ENCODE peak calls at places on chromosomes 6 and 20, in eight cellular contexts. E, Q, D, A, C, W, R and K are unnamed samples.
A peak's percentile ranks its signal among the peaks of the same experiment; 100 is the strongest.

GRCh38 chr6:30463242-30463641 is 26.1 kb upstream of the HLA-E start:
- DNase-seq in E (peak; percentile 46), Q (no peak), D (no peak), A (no peak), C (no peak), W (no peak), R (no peak), K (no peak)

GRCh38 chr20:23954008-23954745 is 34.4 kb downstream of the GGTLC1 start:
- DNase-seq in E (no peak), Q (no peak), D (no peak), A (no peak), C (no peak), W (no peak), R (no peak), K (no peak)

GRCh38 chr20:37108676-37109075 is 12.9 kb upstream of the RBL1 start:
- DNase-seq in E (no peak), Q (no peak), D (no peak), A (no peak), C (no peak), W (no peak), R (no peak), K (no peak)

GRCh38 chr6:40555092-40555491 is 32.1 kb downstream of the LRFN2 start:
- DNase-seq in E (no peak), Q (no peak), D (no peak), A (no peak), C (no peak), W (no peak), R (no peak), K (no peak)

GRCh38 chr6:72522735-72523141 is 99.1 kb upstream of the KCNQ5 start:
- DNase-seq in E (no peak), Q (no peak), D (peak; percentile 67), A (no peak), C (peak; percentile 64), W (no peak), R (peak; percentile 52), K (no peak)

GRCh38 chr6:38771111-38771694 is 56.1 kb downstream of the DNAH8 start:
- DNase-seq in E (no peak), Q (no peak), D (no peak), A (no peak), C (no peak), W (no peak), R (no peak), K (no peak)

GRCh38 chr6:39193201-39193791 is 36.0 kb downstream of the KCNK5 start:
- DNase-seq in E (no peak), Q (no peak), D (peak; percentile 76), A (no peak), C (peak; percentile 100), W (no peak), R (no peak), K (no peak)

GRCh38 chr6:108916026-108916689 is 67.9 kb downstream of the ARMC2 start:
- DNase-seq in E (no peak), Q (peak; percentile 72), D (no peak), A (no peak), C (no peak), W (no peak), R (no peak), K (no peak)

GRCh38 chr20:57671662-57672061 is 38.2 kb downstream of the PMEPA1 start:
- DNase-seq in E (no peak), Q (no peak), D (no peak), A (no peak), C (no peak), W (no peak), R (no peak), K (no peak)

GRCh38 chr6:2942916-2943563 is 28.3 kb downstream of the SERPINB6 start:
- DNase-seq in E (peak; percentile 5), Q (no peak), D (no peak), A (no peak), C (no peak), W (no peak), R (peak; percentile 48), K (no peak)

GRCh38 chr6:34238507-34239239 is 2.0 kb downstream of the HMGA1 start:
- DNase-seq in E (no peak), Q (no peak), D (peak; percentile 40), A (peak; percentile 36), C (peak; percentile 91), W (peak; percentile 58), R (no peak), K (no peak)

GRCh38 chr20:36173451-36173933 is 19.0 kb downstream of the EPB41L1 start:
- DNase-seq in E (no peak), Q (no peak), D (peak; percentile 94), A (no peak), C (peak; percentile 88), W (no peak), R (peak; percentile 18), K (no peak)

GRCh38 chr20:36468149-36469000 is 72.9 kb upstream of the MYL9 start:
- DNase-seq in E (peak; percentile 80), Q (no peak), D (no peak), A (no peak), C (peak; percentile 28), W (peak; percentile 90), R (no peak), K (no peak)

GRCh38 chr6:36627141-36627540 is 33.0 kb downstream of the SRSF3 start:
- DNase-seq in E (no peak), Q (no peak), D (no peak), A (peak; percentile 25), C (no peak), W (peak; percentile 51), R (no peak), K (no peak)

GRCh38 chr20:62595069-62595468 is 47.2 kb upstream of the SLCO4A1 start:
- DNase-seq in E (no peak), Q (no peak), D (no peak), A (no peak), C (no peak), W (no peak), R (no peak), K (no peak)

GRCh38 chr20:10309326-10309725 is 90.7 kb downstream of the SNAP25 start:
- DNase-seq in E (no peak), Q (no peak), D (no peak), A (no peak), C (no peak), W (no peak), R (no peak), K (no peak)

GRCh38 chr20:61500791-61501321 is 248.8 kb downstream of the CDH4 start:
- DNase-seq in E (no peak), Q (no peak), D (no peak), A (no peak), C (no peak), W (no peak), R (no peak), K (no peak)

GRCh38 chr20:55605594-55605993 is 399.7 kb downstream of the CBLN4 start:
- DNase-seq in E (no peak), Q (no peak), D (no peak), A (no peak), C (no peak), W (no peak), R (no peak), K (no peak)

GRCh38 chr6:6512711-6513110 is 75.8 kb upstream of the LY86 start:
- DNase-seq in E (no peak), Q (no peak), D (no peak), A (no peak), C (no peak), W (no peak), R (no peak), K (no peak)

GRCh38 chr6:26017567-26017966 is 55.0 kb downstream of the TRIM38 start:
- DNase-seq in E (peak; percentile 92), Q (peak; percentile 76), D (no peak), A (no peak), C (no peak), W (peak; percentile 92), R (no peak), K (no peak)

GRCh38 chr6:134750669-134751068 is 199.2 kb downstream of the ALDH8A1 start:
- DNase-seq in E (no peak), Q (no peak), D (no peak), A (no peak), C (no peak), W (no peak), R (no peak), K (no peak)

DNA sequence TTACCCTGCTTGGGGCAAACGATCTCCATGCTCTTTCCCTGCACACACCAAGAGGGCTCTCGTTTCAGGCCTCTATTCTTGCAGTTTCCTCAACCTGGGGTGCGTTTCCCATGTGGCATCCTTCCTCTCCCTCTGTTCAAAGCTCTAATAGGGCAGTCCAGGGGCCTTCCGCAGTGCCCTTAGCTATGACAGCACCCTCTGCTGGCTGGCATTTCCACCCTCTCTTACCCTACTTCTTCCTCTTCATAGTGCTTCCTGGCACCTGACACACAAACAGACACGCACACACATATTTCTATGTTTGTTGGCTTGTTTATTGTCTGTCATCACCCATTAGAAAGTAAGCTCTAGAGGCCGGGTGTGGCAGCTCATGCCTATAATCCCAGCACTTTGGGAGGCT is 294.0 kb downstream of the CLIC5 start:
- DNase-seq in E (no peak), Q (no peak), D (no peak), A (no peak), C (no peak), W (no peak), R (no peak), K (no peak)
- TF ChIP-seq CTCF in E (no peak), Q (no peak), D (peak; percentile 15), A (peak; percentile 35), C (peak; percentile 21), W (no peak), R (no peak), K (no peak)

DNA sequence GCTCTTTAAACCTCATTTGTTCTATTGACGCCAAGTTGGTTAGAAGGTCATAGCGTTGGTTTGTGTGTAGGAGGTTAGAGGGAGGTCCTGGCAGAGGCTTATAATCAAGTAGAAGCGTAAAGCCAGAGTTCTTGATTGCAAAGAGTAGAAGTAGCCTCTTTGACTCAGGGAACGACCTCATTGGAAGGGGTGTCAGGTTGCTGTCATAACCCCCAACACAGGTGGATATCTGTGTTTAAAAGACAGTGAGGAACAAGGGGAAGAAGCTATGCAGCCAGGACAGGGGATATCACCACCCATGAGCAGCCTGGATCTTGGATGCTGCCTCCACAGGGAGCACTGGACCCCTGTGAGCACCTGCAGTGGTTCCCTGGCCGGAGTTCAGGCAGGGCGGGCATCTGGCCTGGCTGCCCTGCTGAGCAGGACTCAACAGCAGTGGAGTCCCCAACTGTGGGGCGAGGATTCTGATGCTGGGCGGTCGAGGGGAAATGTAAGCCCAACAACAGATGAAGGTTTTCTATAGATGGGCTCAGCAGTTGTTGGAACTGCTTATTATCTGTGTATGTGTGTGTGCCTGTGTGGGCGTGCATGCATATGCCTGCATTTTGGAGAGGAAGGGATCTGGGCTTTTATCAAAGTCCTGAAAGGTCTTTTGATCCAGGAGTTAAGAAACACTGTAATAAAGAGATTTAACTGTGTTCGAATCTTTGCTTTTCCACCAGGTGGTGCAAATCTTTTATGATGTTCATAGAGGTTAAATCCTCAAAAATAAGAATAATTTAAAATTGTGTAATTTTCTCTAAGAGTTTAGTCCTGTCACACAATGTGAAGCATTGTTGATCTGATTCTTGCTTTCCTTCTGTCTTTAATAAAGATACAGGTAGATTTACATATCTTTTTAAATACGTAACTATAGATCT is 27.7 kb downstream of the HIVEP1 start:
- DNase-seq in E (no peak), Q (no peak), D (no peak), A (no peak), C (no peak), W (no peak), R (no peak), K (no peak)
- TF ChIP-seq CTCF in E (no peak), Q (no peak), D (no peak), A (peak; percentile 59), C (no peak), W (no peak), R (no peak), K (peak; percentile 27)

GRCh38 chr6:83633149-83633548 is 75.8 kb downstream of the SNAP91 start:
- DNase-seq in E (no peak), Q (no peak), D (no peak), A (no peak), C (no peak), W (no peak), R (peak; percentile 12), K (no peak)
- TF ChIP-seq CTCF in E (no peak), Q (no peak), D (no peak), A (no peak), C (no peak), W (no peak), R (no peak), K (no peak)

GRCh38 chr6:141349710-141350109 is 783.0 kb upstream of the GJE1 start:
- DNase-seq in E (no peak), Q (no peak), D (no peak), A (no peak), C (no peak), W (no peak), R (no peak), K (no peak)
- TF ChIP-seq CTCF in E (no peak), Q (no peak), D (no peak), A (no peak), C (no peak), W (no peak), R (no peak), K (no peak)